ENCODE peak calls at places on chromosomes 2 and 18, in four cellular contexts. S, K, B and O are unnamed samples.
A peak's percentile ranks its signal among the peaks of the same experiment; 100 is the strongest.

GRCh38 chr18:52288403-52289004 is 51.5 kb upstream of the DCC start:
- DNase-seq in B (peak; percentile 16), K (no peak), S (no peak), O (no peak)

GRCh38 chr2:79855264-79856006 is 342.6 kb downstream of the CTNNA2 start:
- DNase-seq in K (no peak), S (no peak), B (no peak), O (no peak)

GRCh38 chr18:58590231-58590630 is 38.7 kb downstream of the ALPK2 start:
- DNase-seq in B (no peak), S (no peak), K (peak; percentile 79), O (no peak)

GRCh38 chr2:71129114-71129890 is 727 bp downstream of the MCEE start:
- DNase-seq in S (no peak), B (no peak), K (no peak), O (no peak)

GRCh38 chr2:10410001-10410671 is 38.0 kb downstream of the ODC1 start:
- DNase-seq in S (no peak), B (no peak), K (no peak), O (no peak)

GRCh38 chr18:45666520-45666919 is 51.2 kb downstream of the SLC14A2 start:
- DNase-seq in K (no peak), B (no peak), S (no peak), O (no peak)

GRCh38 chr2:45964226-45964841 is 312.9 kb downstream of the PRKCE start:
- DNase-seq in B (no peak), K (peak; percentile 80), S (no peak), O (no peak)

GRCh38 chr2:101187131-101187530 is 35.9 kb upstream of the TBC1D8 start:
- DNase-seq in K (no peak), B (no peak), S (no peak), O (no peak)

GRCh38 chr2:25018681-25019080 is 23.2 kb upstream of the EFR3B start:
- DNase-seq in K (no peak), S (no peak), B (no peak), O (no peak)

GRCh38 chr2:57696016-57696415 is 350.6 kb upstream of the VRK2 start:
- DNase-seq in S (no peak), K (no peak), B (no peak), O (no peak)

GRCh38 chr18:3400567-3401296 is 49.2 kb upstream of the TGIF1 start:
- DNase-seq in S (no peak), K (no peak), B (no peak), O (no peak)

GRCh38 chr2:151840216-151840691 is 12.0 kb upstream of the ARL5A start:
- DNase-seq in B (no peak), S (no peak), K (no peak), O (no peak)

GRCh38 chr2:221153226-221153625 is 418.9 kb downstream of the EPHA4 start:
- DNase-seq in B (no peak), K (no peak), S (no peak), O (no peak)

GRCh38 chr2:149877913-149878312 is 290.3 kb upstream of the MMADHC start:
- DNase-seq in B (no peak), K (no peak), S (no peak), O (no peak)

GRCh38 chr2:203022751-203023150 is 8.1 kb downstream of the NBEAL1 start:
- DNase-seq in K (no peak), S (no peak), B (no peak), O (no peak)

GRCh38 chr2:161117506-161117905 is 42.7 kb upstream of the TANK start:
- DNase-seq in B (no peak), K (no peak), S (no peak), O (no peak)

GRCh38 chr2:58240938-58241755 is at the start of gene FANCL:
- DNase-seq in B (peak; percentile 86), K (peak; percentile 17), S (peak; percentile 24), O (peak; percentile 94)

GRCh38 chr2:55550368-55551102 is 31.0 kb downstream of the CFAP36 start:
- DNase-seq in K (peak; percentile 52), B (no peak), S (no peak), O (no peak)

GRCh38 chr2:96251721-96252292 is 14.0 kb downstream of the TMEM127 start:
- DNase-seq in S (no peak), B (no peak), K (peak; percentile 92), O (peak; percentile 62)

GRCh38 chr2:23760746-23761145 is 166.2 kb downstream of the ATAD2B start:
- DNase-seq in B (no peak), K (no peak), S (no peak), O (no peak)